ENCODE peak calls at places on chromosomes 16 and 17, in nine cellular contexts. O is fibroblast of lung, C is GM23338, M is uterus, P is body of pancreas, Z is IMR-90, S is epithelial cell of esophagus, B is foreskin fibroblast, K is fibroblast of mammary gland. E is an unnamed sample.

GRCh38 chr17:82231562-82232321 is 2.9 kb downstream of the SLC16A3 start:
- DNase-seq in O (peak; percentile 50), C (peak; percentile 84), M (peak; percentile 82), P (no peak), Z (peak; percentile 40), S (no peak), B (peak; percentile 81), K (peak; percentile 82), E (peak; percentile 51)

GRCh38 chr17:75832164-75832651 is 12.0 kb downstream of the UNC13D start:
- DNase-seq in O (peak; percentile 89), C (no peak), M (peak; percentile 49), P (no peak), Z (peak; percentile 85), S (peak; percentile 61), B (peak; percentile 75), K (peak; percentile 91), E (peak; percentile 72)

GRCh38 chr17:31060814-31061550 is 33.8 kb upstream of the NF1 start:
- DNase-seq in O (no peak), C (no peak), M (no peak), P (no peak), Z (no peak), S (no peak), B (no peak), K (no peak), E (no peak)

GRCh38 chr16:48906076-48906475 is 296.1 kb upstream of the N4BP1 start:
- DNase-seq in O (no peak), C (no peak), M (no peak), P (no peak), Z (no peak), S (no peak), B (no peak), K (no peak), E (no peak)

GRCh38 chr17:1087381-1088241 is 90.7 kb downstream of the TIMM22 start:
- DNase-seq in O (peak; percentile 59), C (peak; percentile 87), M (peak; percentile 77), P (peak; percentile 92), Z (no peak), S (peak; percentile 83), B (peak; percentile 36), K (no peak), E (peak; percentile 41)

GRCh38 chr16:8644513-8645140 is 23.1 kb downstream of the METTL22 start:
- DNase-seq in O (no peak), C (no peak), M (no peak), P (no peak), Z (no peak), S (no peak), B (no peak), K (no peak), E (no peak)

GRCh38 chr16:27945233-27945975 is 118.1 kb downstream of the GSG1L start:
- DNase-seq in O (no peak), C (peak; percentile 35), M (no peak), P (no peak), Z (no peak), S (no peak), B (no peak), K (no peak), E (no peak)

GRCh38 chr17:30000001-30000754 is 58.7 kb downstream of the EFCAB5 start:
- DNase-seq in O (no peak), C (no peak), M (no peak), P (no peak), Z (no peak), S (no peak), B (peak; percentile 21), K (peak; percentile 12), E (no peak)

GRCh38 chr17:16243811-16244567 is 27.0 kb downstream of the PIGL start:
- DNase-seq in O (peak; percentile 12), C (peak; percentile 35), M (no peak), P (no peak), Z (peak; percentile 8), S (no peak), B (peak; percentile 16), K (no peak), E (no peak)

GRCh38 chr16:89420204-89420603 is 70.2 kb downstream of the ANKRD11 start:
- DNase-seq in O (no peak), C (no peak), M (no peak), P (no peak), Z (no peak), S (no peak), B (no peak), K (no peak), E (no peak)

GRCh38 chr17:21299981-21300600 is 15.6 kb downstream of the MAP2K3 start:
- DNase-seq in O (no peak), C (no peak), M (no peak), P (no peak), Z (no peak), S (no peak), B (no peak), K (no peak), E (no peak)

GRCh38 chr17:11506635-11507034 is 91.6 kb upstream of the DNAH9 start:
- DNase-seq in O (no peak), C (peak; percentile 1), M (no peak), P (peak; percentile 20), Z (no peak), S (peak; percentile 9), B (no peak), K (no peak), E (no peak)

GRCh38 chr16:81042821-81043220 is 7.2 kb downstream of the ATMIN start:
- DNase-seq in O (no peak), C (no peak), M (no peak), P (no peak), Z (no peak), S (no peak), B (no peak), K (no peak), E (no peak)

DNA sequence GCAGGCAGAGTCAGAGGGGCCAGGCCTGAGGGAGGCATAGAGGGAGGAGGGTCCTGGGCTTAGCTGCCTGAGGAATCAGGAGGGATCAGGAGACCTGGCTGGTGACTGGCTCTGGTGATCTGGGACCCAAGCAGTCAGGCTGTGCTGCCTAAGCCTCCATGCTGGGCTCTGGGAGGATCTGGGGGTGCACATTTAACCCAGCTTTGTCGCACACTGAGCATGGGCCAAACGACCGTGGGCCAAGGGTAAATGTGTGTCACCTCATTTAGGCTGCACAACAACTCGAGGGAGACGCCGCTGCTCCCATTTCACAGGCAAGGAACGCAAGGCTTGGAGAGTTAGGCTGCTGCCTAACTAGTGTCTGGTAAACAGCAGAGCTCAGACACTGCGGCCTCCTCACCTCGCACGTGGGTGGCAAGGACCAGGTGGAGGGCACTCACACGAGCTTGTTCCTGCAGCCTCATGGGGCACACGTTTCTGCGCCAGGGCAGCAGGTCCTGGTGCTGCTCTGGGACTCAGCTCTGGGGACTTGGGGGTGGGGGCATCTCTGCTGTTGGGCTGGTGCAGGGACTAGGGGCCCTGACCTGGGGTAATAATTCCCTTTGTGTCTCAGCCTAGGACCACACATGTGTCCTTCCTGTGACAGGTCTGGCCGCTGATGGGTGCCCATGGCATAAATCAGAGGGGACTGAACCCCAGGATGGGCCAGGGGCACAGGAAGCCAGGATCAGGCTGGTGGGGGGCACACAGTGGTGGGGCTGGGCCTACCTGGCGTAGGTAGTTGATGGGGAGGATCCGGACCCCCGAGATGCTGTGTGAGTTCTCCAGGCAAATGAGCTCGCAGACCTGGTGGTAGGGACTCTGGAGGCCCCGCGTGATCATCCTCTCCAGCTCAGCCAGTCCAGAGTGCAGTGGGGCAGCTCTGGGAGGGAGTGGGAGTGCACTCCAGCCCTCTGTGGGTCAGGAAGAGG is 18.7 kb downstream of the TMEM235 start:
- DNase-seq in O (no peak), C (no peak), M (no peak), P (no peak), Z (no peak), S (no peak), B (no peak), K (no peak), E (no peak)
- H3K4me3 ChIP-seq in O (no peak overlapping the region), C (peak overlapping the region; percentile 40), M (no peak overlapping the region), P (no peak overlapping the region), Z (no peak overlapping the region), S (no peak overlapping the region), B (no peak overlapping the region), K (no peak overlapping the region), E (no peak overlapping the region)

DNA sequence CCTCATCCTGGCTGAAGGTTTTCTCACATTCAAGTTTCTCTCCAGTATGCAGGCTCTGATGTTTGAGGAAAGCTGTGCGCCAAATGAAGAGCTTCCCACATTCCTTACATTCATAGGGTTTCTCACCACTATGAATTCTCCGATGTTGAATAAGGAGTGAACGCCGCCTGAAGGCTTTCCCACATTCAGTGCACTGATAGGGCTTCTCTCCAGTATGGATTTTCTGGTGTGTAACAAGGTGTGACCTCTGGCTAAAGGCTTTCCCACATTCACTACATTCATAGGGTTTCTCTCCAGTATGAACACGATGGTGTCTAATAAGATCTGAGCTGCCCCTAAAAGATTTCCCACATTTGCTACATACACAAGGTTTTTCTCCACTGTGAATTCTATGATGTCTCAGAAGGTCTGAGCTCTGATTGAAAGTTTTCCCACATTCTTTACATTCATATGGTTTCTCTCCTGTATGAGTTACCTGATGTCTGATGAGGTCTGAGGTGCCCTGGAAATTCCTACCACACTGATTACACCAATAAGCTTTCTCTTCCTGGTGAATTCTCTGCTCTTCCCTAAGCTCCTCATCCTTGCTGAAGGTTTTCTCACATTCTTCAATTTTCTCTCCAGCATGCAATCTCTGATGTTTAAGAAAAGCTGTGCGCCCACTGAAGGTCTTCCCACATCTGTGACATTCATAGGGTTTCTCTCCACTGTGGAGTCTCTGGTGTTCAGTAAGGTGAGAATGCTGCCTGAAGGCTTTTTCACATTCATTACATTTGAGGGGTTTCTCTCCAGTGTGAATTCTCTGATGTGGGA is 8.9 kb downstream of the ZNF594 start:
- DNase-seq in O (no peak), C (peak; percentile 5), M (no peak), P (no peak), Z (no peak), S (no peak), B (no peak), K (no peak), E (no peak)
- TF ChIP-seq CTCF in O (no peak), C (no peak), M (no peak), P (no peak), Z (no peak), S (no peak), B (no peak), K (no peak), E (no peak)

DNA sequence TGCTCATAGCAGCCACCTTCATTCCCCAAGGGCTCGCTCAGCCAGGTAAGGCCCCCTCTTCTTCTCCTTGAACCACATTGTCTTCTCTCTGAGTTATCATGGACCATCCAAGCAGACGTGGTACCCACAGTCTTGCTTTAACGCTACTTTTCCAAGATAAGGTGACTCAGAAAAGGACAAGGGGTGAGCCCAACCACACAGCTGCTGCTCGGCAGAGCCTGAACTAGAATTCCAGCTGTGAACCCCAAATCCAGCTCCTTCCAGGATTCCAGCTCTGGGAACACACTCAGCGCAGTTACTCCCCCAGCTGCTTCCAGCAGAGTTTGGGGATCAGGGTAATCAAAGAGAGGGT is 272 bp downstream of the CCL2 start:
- DNase-seq in O (peak; percentile 68), C (no peak), M (no peak), P (no peak), Z (no peak), S (no peak), B (no peak), K (peak; percentile 38), E (no peak)
- H3K4me3 ChIP-seq in O (peak overlapping the region; percentile 51), C (peak overlapping the region; percentile 46), M (peak overlapping the region; percentile 18), P (no peak overlapping the region), Z (peak overlapping the region; percentile 47), S (no peak overlapping the region), B (peak overlapping the region; percentile 65), K (peak overlapping the region; percentile 65), E (peak overlapping the region; percentile 68)

DNA sequence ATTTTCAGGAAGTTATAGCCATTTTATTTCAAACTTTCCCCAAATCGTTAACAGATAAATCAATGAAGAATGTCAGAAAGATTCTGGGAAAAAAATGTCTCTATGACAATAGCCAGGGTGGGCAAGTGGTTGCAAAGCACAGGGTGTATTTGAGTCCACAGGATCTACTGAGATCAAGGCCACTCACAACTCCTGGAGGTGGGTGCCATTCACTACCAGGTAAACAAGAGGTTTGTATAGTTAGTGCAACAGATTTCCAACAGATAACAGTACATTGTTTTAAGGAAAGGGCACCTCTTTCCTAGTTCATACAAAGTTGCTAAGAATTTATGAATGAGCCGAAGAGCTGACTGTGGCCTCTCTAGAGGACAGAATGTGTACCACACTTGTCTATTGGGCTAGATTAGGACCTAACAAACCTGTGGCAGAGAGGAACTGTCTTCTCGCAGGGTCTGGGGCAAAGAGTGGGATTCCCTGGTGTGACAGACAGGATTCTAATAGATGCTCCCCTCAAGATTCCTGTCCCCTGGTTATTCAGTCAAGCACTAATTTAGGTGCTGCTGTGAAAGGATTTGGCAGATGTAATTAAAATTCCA is 52.0 kb upstream of the ZNF629 start:
- DNase-seq in O (no peak), C (peak; percentile 25), M (no peak), P (no peak), Z (no peak), S (no peak), B (no peak), K (no peak), E (no peak)
- TF ChIP-seq CTCF in O (no peak), C (no peak), M (no peak), P (peak; percentile 9), Z (no peak), S (no peak), B (no peak), K (no peak), E (no peak)